ENCODE peak calls at places on chromosomes 2 and 18, in eight cellular contexts. A is head of caudate nucleus, X is fibroblast of lung, Z is C1 segment of cervical spinal cord, V is AG10803, S is sciatic nerve, P is fibroblast of the conjunctiva, K is germinal center. L is an unnamed sample.

GRCh38 chr18:57438669-57439616 is 3.8 kb downstream of the ONECUT2 start:
- DNase-seq in A (no peak), X (no peak), Z (no peak), V (no peak), S (no peak), P (no peak), K (no peak), L (no peak)

GRCh38 chr18:23135679-23136325 is 517 bp downstream of the CABLES1 start:
- DNase-seq in A (no peak), X (peak), Z (no peak), V (no peak), S (no peak), P (no peak), K (peak), L (no peak)

GRCh38 chr2:66436546-66436945 is 1.6 kb downstream of the MEIS1 start:
- DNase-seq in A (no peak), X (no peak), Z (no peak), V (no peak), S (no peak), P (no peak), K (no peak), L (no peak)

GRCh38 chr2:58131191-58132011 is 84.8 kb downstream of the VRK2 start:
- DNase-seq in A (no peak), X (peak), Z (peak), V (peak), S (peak), P (peak), K (no peak), L (no peak)

GRCh38 chr2:177692828-177693269 is 300.3 kb downstream of the AGPS start:
- DNase-seq in A (no peak), X (peak), Z (no peak), V (peak), S (no peak), P (no peak), K (no peak), L (peak)

GRCh38 chr2:186558512-186559276 is 31.2 kb upstream of the ITGAV start:
- DNase-seq in A (no peak), X (peak), Z (no peak), V (no peak), S (no peak), P (no peak), K (no peak), L (peak)

GRCh38 chr2:100180503-100180902 is 38.1 kb upstream of the AFF3 start:
- DNase-seq in A (no peak), X (no peak), Z (no peak), V (no peak), S (no peak), P (no peak), K (no peak), L (no peak)

GRCh38 chr2:230671117-230671516 is 41.5 kb upstream of the CAB39 start:
- DNase-seq in A (no peak), X (peak), Z (no peak), V (peak), S (no peak), P (no peak), K (no peak), L (peak)

GRCh38 chr18:48547456-48548403 is 8.9 kb downstream of the CTIF start:
- DNase-seq in A (peak), X (peak), Z (no peak), V (peak), S (peak), P (peak), K (no peak), L (peak)

GRCh38 chr2:198913394-198914152 is 544.2 kb downstream of the SATB2 start:
- DNase-seq in A (no peak), X (no peak), Z (no peak), V (no peak), S (no peak), P (no peak), K (peak), L (no peak)

GRCh38 chr2:16060936-16061338 is 120.6 kb downstream of the MYCN start:
- DNase-seq in A (no peak), X (no peak), Z (no peak), V (no peak), S (no peak), P (no peak), K (no peak), L (no peak)

GRCh38 chr18:74082476-74083070 is 65.1 kb downstream of the FBXO15 start:
- DNase-seq in A (peak), X (peak), Z (peak), V (peak), S (no peak), P (no peak), K (peak), L (peak)

GRCh38 chr18:36212978-36213303 is 25.6 kb downstream of the MOCOS start:
- DNase-seq in A (no peak), X (no peak), Z (no peak), V (no peak), S (no peak), P (no peak), K (no peak), L (no peak)

GRCh38 chr2:55010149-55010591 is 40.1 kb downstream of the RTN4 start:
- DNase-seq in A (peak), X (peak), Z (no peak), V (peak), S (no peak), P (peak), K (peak), L (peak)

GRCh38 chr2:25125949-25126348 is 42.4 kb downstream of the POMC start:
- DNase-seq in A (peak), X (no peak), Z (no peak), V (no peak), S (no peak), P (no peak), K (no peak), L (no peak)

GRCh38 chr18:37987901-37988300 is 422.3 kb upstream of the CELF4 start:
- DNase-seq in A (no peak), X (no peak), Z (no peak), V (no peak), S (no peak), P (no peak), K (no peak), L (no peak)

GRCh38 chr2:217223222-217223930 is 363.5 kb upstream of the TNP1 start:
- DNase-seq in A (no peak), X (peak), Z (no peak), V (peak), S (no peak), P (peak), K (peak), L (peak)